ENCODE peak calls at places on chromosomes 3 and 15, in six cellular contexts. U is body of pancreas, S is tibial nerve, E is lower leg skin, T is HCT116, V is suprapubic skin. K is an unnamed sample.

GRCh38 chr15:91070872-91071271 is 29.2 kb upstream of the SV2B start:
- DNase-seq in U (no peak), S (no peak), E (no peak), T (no peak), V (no peak), K (no peak)

GRCh38 chr3:55157736-55158135 is 229.9 kb upstream of the LRTM1 start:
- DNase-seq in U (no peak), S (no peak), E (no peak), T (no peak), V (no peak), K (no peak)

GRCh38 chr15:68192117-68192516 is 13.0 kb downstream of the CALML4 start:
- DNase-seq in U (no peak), S (no peak), E (no peak), T (no peak), V (no peak), K (no peak)

GRCh38 chr3:56887402-56888025 is 85.8 kb upstream of the ARHGEF3 start:
- DNase-seq in U (no peak), S (no peak), E (no peak), T (no peak), V (no peak), K (no peak)

GRCh38 chr15:85543741-85544155 is 163.3 kb downstream of the AKAP13 start:
- DNase-seq in U (peak), S (peak), E (peak), T (no peak), V (peak), K (peak)

GRCh38 chr3:15542641-15543040 is 21.1 kb upstream of the COLQ start:
- DNase-seq in U (no peak), S (no peak), E (no peak), T (no peak), V (no peak), K (no peak)

GRCh38 chr3:103052236-103052830 is 617.5 kb downstream of the ZPLD1 start:
- DNase-seq in U (peak), S (peak), E (peak), T (peak), V (peak), K (no peak)

GRCh38 chr15:62112051-62112450 is 45.3 kb downstream of the C2CD4A start:
- DNase-seq in U (no peak), S (no peak), E (no peak), T (no peak), V (no peak), K (no peak)

GRCh38 chr3:13124631-13125030 is 51.4 kb upstream of the IQSEC1 start:
- DNase-seq in U (no peak), S (no peak), E (no peak), T (no peak), V (peak), K (no peak)

GRCh38 chr15:38702178-38702912 is 137.7 kb upstream of the RASGRP1 start:
- DNase-seq in U (peak), S (no peak), E (no peak), T (no peak), V (no peak), K (peak)

GRCh38 chr3:194285024-194285858 is 65.9 kb downstream of the CPN2 start:
- DNase-seq in U (no peak), S (no peak), E (peak), T (no peak), V (peak), K (no peak)

GRCh38 chr15:68211656-68212320 is 6.7 kb upstream of the CALML4 start:
- DNase-seq in U (no peak), S (no peak), E (peak), T (no peak), V (peak), K (peak)

GRCh38 chr15:28107111-28107893 is 8.2 kb upstream of the OCA2 start:
- DNase-seq in U (no peak), S (no peak), E (peak), T (no peak), V (peak), K (no peak)

GRCh38 chr3:143298380-143298779 is 178.8 kb downstream of the CHST2 start:
- DNase-seq in U (no peak), S (no peak), E (no peak), T (no peak), V (no peak), K (no peak)

GRCh38 chr3:83233715-83234114 is 1472.3 kb upstream of the GBE1 start:
- DNase-seq in U (no peak), S (no peak), E (no peak), T (no peak), V (no peak), K (no peak)

GRCh38 chr15:38714309-38715072 is 149.9 kb upstream of the RASGRP1 start:
- DNase-seq in U (no peak), S (no peak), E (no peak), T (no peak), V (no peak), K (no peak)

GRCh38 chr15:101558217-101558941 is 68.9 kb upstream of the PCSK6 start:
- DNase-seq in U (no peak), S (no peak), E (peak), T (no peak), V (no peak), K (no peak)

GRCh38 chr3:73611176-73611575 is 13.6 kb downstream of the PDZRN3 start:
- DNase-seq in U (no peak), S (no peak), E (no peak), T (no peak), V (no peak), K (no peak)

GRCh38 chr3:61948699-61949305 is 387.4 kb downstream of the PTPRG start:
- DNase-seq in U (no peak), S (no peak), E (no peak), T (no peak), V (no peak), K (no peak)

GRCh38 chr3:133595341-133595740 is 21.9 kb downstream of the CDV3 start:
- DNase-seq in U (no peak), S (no peak), E (no peak), T (no peak), V (no peak), K (no peak)

GRCh38 chr15:58247803-58248503 is 109.8 kb downstream of the AQP9 start:
- DNase-seq in U (peak), S (no peak), E (peak), T (no peak), V (peak), K (no peak)

GRCh38 chr3:147616998-147617619 is 207.9 kb downstream of the ZIC1 start:
- DNase-seq in U (no peak), S (no peak), E (no peak), T (peak), V (no peak), K (no peak)

GRCh38 chr15:31273258-31273941 is 53.2 kb upstream of the KLF13 start:
- DNase-seq in U (no peak), S (no peak), E (peak), T (no peak), V (peak), K (peak)

GRCh38 chr15:90082140-90082713 is 20.0 kb downstream of the IDH2 start:
- DNase-seq in U (peak), S (no peak), E (no peak), T (no peak), V (no peak), K (no peak)

GRCh38 chr3:39168156-39168780 is 14.9 kb upstream of the CSRNP1 start:
- DNase-seq in U (no peak), S (no peak), E (peak), T (no peak), V (no peak), K (no peak)

GRCh38 chr3:136385457-136385856 is 135.3 kb downstream of the PCCB start:
- DNase-seq in U (no peak), S (no peak), E (no peak), T (no peak), V (no peak), K (no peak)

GRCh38 chr15:35725353-35725752 is 179.4 kb upstream of the DPH6 start:
- DNase-seq in U (no peak), S (no peak), E (no peak), T (no peak), V (no peak), K (no peak)

GRCh38 chr15:86690566-86690965 is 610.9 kb downstream of the AGBL1 start:
- DNase-seq in U (no peak), S (no peak), E (no peak), T (no peak), V (no peak), K (no peak)

GRCh38 chr3:70387889-70388288 is 75.5 kb upstream of the MDFIC2 start:
- DNase-seq in U (no peak), S (no peak), E (no peak), T (no peak), V (no peak), K (no peak)

GRCh38 chr3:9947025-9947995 is 4.9 kb downstream of the PRRT3 start:
- DNase-seq in U (peak), S (peak), E (peak), T (peak), V (peak), K (peak)

GRCh38 chr3:101941253-101942039 is 92.1 kb downstream of the NFKBIZ start:
- DNase-seq in U (no peak), S (no peak), E (no peak), T (no peak), V (no peak), K (no peak)

GRCh38 chr3:101939391-101939790 is 90.1 kb downstream of the NFKBIZ start:
- DNase-seq in U (no peak), S (no peak), E (no peak), T (no peak), V (no peak), K (no peak)

GRCh38 chr3:101942356-101942755 is 93.0 kb downstream of the NFKBIZ start:
- DNase-seq in U (no peak), S (no peak), E (no peak), T (no peak), V (no peak), K (no peak)

GRCh38 chr3:101938262-101938847 is 89.0 kb downstream of the NFKBIZ start:
- DNase-seq in U (no peak), S (no peak), E (no peak), T (no peak), V (no peak), K (no peak)

DNA sequence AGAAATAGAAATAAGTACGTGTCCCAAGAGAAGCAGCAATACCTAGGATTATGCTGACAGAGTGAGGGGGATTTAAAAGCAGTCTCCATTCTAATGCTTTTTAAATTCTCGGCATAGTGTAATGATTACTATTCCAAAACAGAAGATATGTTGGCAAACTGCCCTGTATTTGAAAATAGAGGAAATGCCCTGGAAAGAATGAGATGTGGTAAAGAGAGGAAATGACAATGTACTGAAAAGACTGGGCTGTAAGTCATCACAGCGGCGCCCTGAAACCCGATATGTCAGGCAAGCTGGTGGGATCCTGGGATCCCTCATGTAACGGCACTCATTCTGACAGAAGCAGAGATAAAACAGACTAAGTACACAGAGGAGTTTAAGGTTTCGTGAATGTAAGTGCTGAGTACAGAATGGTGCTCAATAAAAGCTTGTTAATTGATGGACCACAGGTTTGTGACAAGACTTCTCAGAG is 91.2 kb downstream of the NFKBIZ start:
- DNase-seq in U (no peak), S (no peak), E (no peak), T (no peak), V (no peak), K (no peak)
- H3K4me3 ChIP-seq in U (no peak), S (no peak), E (no peak), T (no peak), V (no peak), K (no peak)

DNA sequence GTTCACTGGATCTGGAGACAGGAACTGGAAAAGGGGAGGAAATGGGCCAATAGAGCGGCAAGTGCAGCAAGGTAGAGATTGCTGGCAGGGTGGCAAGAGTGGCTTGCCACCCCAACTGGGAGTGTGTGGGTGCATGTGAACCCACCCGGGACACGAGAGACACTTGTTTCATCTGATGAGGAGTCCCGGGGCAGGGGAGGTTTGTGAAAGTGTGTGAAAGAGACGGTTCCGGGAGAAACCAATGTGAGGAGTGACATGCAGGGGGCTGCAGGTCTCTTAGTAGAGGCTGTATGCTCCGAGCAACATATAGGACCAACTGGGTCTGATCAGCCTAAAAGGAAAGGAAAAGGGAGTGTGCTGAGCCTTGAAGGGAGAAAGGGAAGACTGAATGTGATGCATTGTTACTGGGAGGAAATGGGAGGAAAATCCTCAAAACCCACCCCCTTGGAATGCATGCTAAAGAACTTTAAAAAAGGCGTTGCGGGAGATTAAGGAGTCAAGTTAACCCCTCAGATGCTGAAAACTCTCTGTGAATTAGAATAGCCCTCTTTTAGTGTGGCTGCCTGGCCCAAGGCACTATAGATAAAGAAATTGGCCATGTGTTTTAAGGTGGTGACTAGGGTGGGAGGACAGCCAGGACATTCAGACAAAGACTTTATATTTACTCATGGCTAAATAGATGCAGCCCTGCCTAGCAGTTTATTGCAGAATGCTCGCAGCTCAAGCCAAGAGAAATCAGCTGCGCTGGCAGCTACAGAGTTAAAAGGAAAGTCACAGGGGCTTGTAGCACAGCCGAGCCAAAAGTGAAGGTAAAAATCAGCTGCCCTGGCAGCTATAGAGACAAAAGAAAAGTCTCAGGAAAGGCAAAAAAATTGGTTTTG is 9.1 kb upstream of the SLC9C1 start:
- DNase-seq in U (no peak), S (no peak), E (no peak), T (no peak), V (no peak), K (no peak)
- TF ChIP-seq POLR2A in U (no peak), S (no peak), E (no peak), T (no peak), V (no peak), K (no peak)

GRCh38 chr3:27715454-27715806 is 6.7 kb downstream of the EOMES start:
- DNase-seq in U (no peak), S (no peak), E (no peak), T (no peak), V (no peak), K (no peak)
- H3K4me3 ChIP-seq in U (no peak), S (peak), E (no peak), T (no peak), V (peak), K (peak)

DNA sequence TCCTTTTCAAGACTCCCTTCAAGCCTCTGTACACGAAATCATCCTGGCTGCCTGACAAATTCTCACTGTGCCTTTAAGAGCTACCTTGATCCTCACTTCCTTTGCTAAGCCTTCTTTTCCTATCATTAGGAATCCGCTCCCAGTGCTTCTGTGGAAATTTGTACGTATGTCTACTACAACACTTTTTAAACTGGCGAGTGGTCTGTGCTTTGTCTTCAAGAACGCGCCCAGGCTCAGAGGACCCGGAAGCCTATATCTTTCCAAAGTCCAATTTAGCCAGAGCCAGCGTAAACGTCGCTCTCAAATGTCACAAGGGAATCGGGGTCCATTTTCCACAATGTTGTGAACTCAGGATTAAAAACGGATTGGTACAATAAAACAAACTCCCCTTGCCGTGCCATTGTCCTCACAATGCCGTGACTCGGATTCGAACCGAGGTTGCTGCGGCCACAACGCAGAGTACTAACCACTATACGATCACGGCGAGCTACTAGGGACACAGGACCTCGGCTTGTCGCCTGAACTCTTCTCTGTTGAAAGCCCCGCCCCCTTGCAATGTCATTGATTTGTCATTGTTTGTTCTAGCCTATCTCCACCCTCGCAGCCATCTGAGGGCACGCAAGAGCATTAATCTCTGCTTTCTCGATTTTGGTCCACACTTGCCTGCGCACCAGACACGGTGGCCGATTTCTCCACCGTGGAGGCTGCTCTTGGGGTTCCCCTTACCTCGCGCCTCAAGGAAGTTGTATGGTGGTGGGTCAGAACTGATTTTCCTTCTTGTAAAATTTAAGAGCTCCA is 12.4 kb upstream of the SHF start:
- DNase-seq in U (peak), S (peak), E (peak), T (peak), V (peak), K (peak)
- TF ChIP-seq POLR2A in U (peak), S (peak), E (no peak), T (peak), V (peak), K (peak)

DNA sequence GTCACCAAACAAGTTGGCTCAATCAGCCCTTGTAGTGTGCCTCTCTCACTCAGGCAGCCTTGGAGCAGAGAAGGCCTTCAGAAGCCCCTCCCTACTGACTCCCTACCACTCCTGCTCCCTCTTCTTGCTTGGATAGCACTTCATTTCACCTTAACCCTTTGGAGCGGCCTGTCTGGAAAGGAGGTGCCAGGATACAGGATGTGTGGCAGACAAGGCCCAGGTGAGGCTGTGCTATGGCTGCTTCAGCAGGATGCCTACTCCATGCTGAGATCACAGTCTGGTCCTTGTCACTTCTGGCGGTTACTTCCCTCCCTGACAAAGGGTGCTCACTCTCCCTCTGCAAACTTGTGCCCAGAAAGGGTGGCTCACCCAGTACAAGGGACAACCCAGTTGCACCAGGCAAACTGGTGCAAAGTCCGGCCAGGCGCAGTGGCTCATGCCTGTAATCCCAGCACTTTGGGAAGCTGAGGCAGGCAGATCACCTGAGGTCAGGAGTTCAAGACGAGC is 1.0 kb downstream of the MON1A start:
- DNase-seq in U (no peak), S (no peak), E (no peak), T (no peak), V (no peak), K (no peak)
- H3K4me3 ChIP-seq in U (no peak), S (peak), E (no peak), T (peak), V (peak), K (no peak)

GRCh38 chr15:84387086-84387485 is 151.5 kb downstream of the GOLGA6L4 start:
- DNase-seq in U (peak), S (no peak), E (peak), T (no peak), V (no peak), K (no peak)

GRCh38 chr15:84391191-84391590 is 155.6 kb downstream of the GOLGA6L4 start:
- DNase-seq in U (no peak), S (no peak), E (no peak), T (no peak), V (no peak), K (peak)
- TF ChIP-seq POLR2A in U (no peak), S (no peak), E (no peak), T (no peak), V (no peak), K (no peak)